ENCODE peak calls at places on chromosomes 12 and 14, in four cellular contexts. B, K, Z and A are unnamed samples.

GRCh38 chr12:125314051-125314882 is 249.0 kb downstream of the AACS start:
- DNase-seq in K (no peak), Z (no peak), B (no peak), A (no peak)

GRCh38 chr12:130832561-130833209 is 6.4 kb downstream of the STX2 start:
- DNase-seq in B (no peak), K (no peak), Z (peak; percentile 78), A (peak; percentile 37)

GRCh38 chr14:75911883-75912282 is 69.9 kb downstream of the TGFB3 start:
- DNase-seq in K (no peak), B (peak; percentile 47), Z (no peak), A (no peak)

GRCh38 chr14:22549981-22550670 is 38.9 kb downstream of the DAD1 start:
- DNase-seq in B (peak; percentile 42), Z (peak; percentile 63), K (peak; percentile 66), A (no peak)

GRCh38 chr14:104119700-104120251 is 18.6 kb upstream of the KIF26A start:
- DNase-seq in Z (no peak), K (no peak), B (peak; percentile 10), A (no peak)

GRCh38 chr14:103031956-103032355 is 25.4 kb downstream of the CDC42BPB start:
- DNase-seq in B (no peak), K (no peak), Z (no peak), A (no peak)

GRCh38 chr12:89949457-89950195 is 241.0 kb upstream of the ATP2B1 start:
- DNase-seq in K (peak; percentile 97), B (no peak), Z (peak; percentile 64), A (peak; percentile 91)

GRCh38 chr12:113089839-113090238 is 33.3 kb downstream of the DTX1 start:
- DNase-seq in B (no peak), Z (no peak), K (no peak), A (no peak)

GRCh38 chr12:2138294-2138693 is 85.5 kb downstream of the CACNA1C start:
- DNase-seq in B (no peak), Z (no peak), K (no peak), A (no peak)

GRCh38 chr12:52127683-52128450 is 48.4 kb downstream of the SMIM41 start:
- DNase-seq in B (no peak), K (no peak), Z (no peak), A (no peak)

GRCh38 chr12:81835783-81836182 is 76.6 kb upstream of the PPFIA2 start:
- DNase-seq in Z (no peak), B (no peak), K (no peak), A (no peak)

GRCh38 chr14:39957290-39957689 is 525.1 kb upstream of the FBXO33 start:
- DNase-seq in B (no peak), Z (no peak), K (no peak), A (no peak)

GRCh38 chr14:77991128-77991772 is 178.9 kb upstream of the NRXN3 start:
- DNase-seq in K (no peak), B (no peak), Z (no peak), A (no peak)

GRCh38 chr12:112577473-112578334 is 159.0 kb downstream of the PTPN11 start:
- DNase-seq in Z (no peak), B (no peak), K (no peak), A (no peak)

GRCh38 chr14:52166822-52167221 is 98.0 kb upstream of the NID2 start:
- DNase-seq in K (no peak), B (no peak), Z (no peak), A (no peak)

GRCh38 chr12:58204086-58204485 is 262.7 kb downstream of the ATP23 start:
- DNase-seq in Z (peak; percentile 4), B (no peak), K (peak; percentile 7), A (no peak)

GRCh38 chr12:52032431-52032796 is 18.8 kb upstream of the NR4A1 start:
- DNase-seq in Z (peak; percentile 80), K (peak; percentile 68), B (no peak), A (peak; percentile 43)

GRCh38 chr12:56142184-56142784 is 10.1 kb upstream of the MYL6B start:
- DNase-seq in B (no peak), Z (no peak), K (no peak), A (no peak)

GRCh38 chr14:55914771-55915170 is 203.4 kb upstream of the PELI2 start:
- DNase-seq in K (no peak), Z (peak; percentile 4), B (no peak), A (no peak)

GRCh38 chr12:111056618-111057521 is 136.5 kb upstream of the MYL2 start:
- DNase-seq in B (no peak), Z (no peak), K (no peak), A (no peak)

GRCh38 chr14:94532462-94532861 is 23.2 kb upstream of the SERPINA12 start:
- DNase-seq in K (peak; percentile 24), B (no peak), Z (no peak), A (peak; percentile 50)

GRCh38 chr12:20696181-20696580 is 1.0 kb downstream of the SLCO1C1 start:
- DNase-seq in Z (no peak), B (no peak), K (peak; percentile 15), A (no peak)

GRCh38 chr12:121830588-121831265 is 26.9 kb downstream of the SETD1B start:
- DNase-seq in K (no peak), B (no peak), Z (no peak), A (no peak)

GRCh38 chr14:22634233-22634632 is 9.9 kb downstream of the OR6J1 start:
- DNase-seq in B (no peak), Z (no peak), K (no peak), A (no peak)

GRCh38 chr14:72369106-72369505 is 436.9 kb downstream of the RGS6 start:
- DNase-seq in Z (no peak), K (no peak), B (no peak), A (no peak)

GRCh38 chr12:104288635-104289258 is 14.8 kb upstream of the EID3 start:
- DNase-seq in B (peak; percentile 82), K (peak; percentile 88), Z (peak; percentile 77), A (peak; percentile 90)

GRCh38 chr14:75204106-75204505 is 27.7 kb upstream of the TMED10 start:
- DNase-seq in B (no peak), K (no peak), Z (no peak), A (peak; percentile 39)

GRCh38 chr14:81953419-81953818 is 419.8 kb upstream of the SEL1L start:
- DNase-seq in Z (no peak), B (no peak), K (no peak), A (no peak)

GRCh38 chr14:74941676-74942097 is 13.7 kb downstream of the PGF start:
- DNase-seq in B (no peak), Z (peak; percentile 57), K (peak; percentile 32), A (no peak)

GRCh38 chr14:50001999-50002925 is 109.4 kb downstream of the ARF6 start:
- DNase-seq in B (no peak), K (peak; percentile 57), Z (no peak), A (peak; percentile 32)

GRCh38 chr14:28651148-28651547 is 115.4 kb upstream of the FOXG1 start:
- DNase-seq in Z (peak; percentile 5), K (peak; percentile 87), B (no peak), A (peak; percentile 83)

GRCh38 chr12:77746108-77746507 is 84.6 kb upstream of the NAV3 start:
- DNase-seq in B (no peak), K (peak; percentile 50), Z (peak; percentile 38), A (peak; percentile 33)